ENCODE peak calls at places on chromosomes 6 and 20, in ten cellular contexts. R is CD8-positive, alpha-beta memory T cell; P is IMR-90; G is tibial artery; Y is T1000; T is NCI-H226; Q is HEK293T; W is endodermal cell; U is mammary epithelial cell; D is GOT3. O is an unnamed sample.

GRCh38 chr6:80464901-80465300 is 358.4 kb downstream of the BCKDHB start:
- DNase-seq in W (peak), P (no peak), U (no peak), Y (no peak), D (no peak), T (no peak), Q (no peak), R (no peak), G (no peak), O (no peak)

GRCh38 chr6:143039548-143039947 is 21.1 kb upstream of the AIG1 start:
- DNase-seq in D (no peak), G (no peak), R (no peak), U (no peak), Y (no peak), P (no peak), Q (no peak), T (no peak), W (no peak), O (no peak)

GRCh38 chr20:53829086-53829703 is 235.6 kb upstream of the ZNF217 start:
- DNase-seq in G (peak), R (no peak), U (peak), Y (peak), Q (no peak), P (peak), T (peak), D (no peak), W (no peak), O (no peak)

GRCh38 chr6:113591896-113592827 is 265.0 kb upstream of the MARCKS start:
- DNase-seq in T (peak), P (peak), Y (no peak), D (no peak), U (no peak), R (no peak), Q (peak), G (no peak), W (peak), O (no peak)

GRCh38 chr20:25254986-25255680 is 7.2 kb downstream of the PYGB start:
- DNase-seq in U (peak), W (peak), P (no peak), R (no peak), D (no peak), T (no peak), Y (no peak), G (peak), Q (no peak), O (peak)

GRCh38 chr6:24740861-24741260 is 21.9 kb upstream of the C6orf62 start:
- DNase-seq in G (no peak), W (no peak), Q (no peak), R (no peak), P (peak), T (no peak), D (no peak), U (no peak), Y (no peak), O (no peak)

GRCh38 chr20:14288341-14289330 is 48.8 kb downstream of the FLRT3 start:
- DNase-seq in W (no peak), G (no peak), R (no peak), U (peak), Q (no peak), Y (peak), P (peak), D (no peak), T (peak), O (no peak)

GRCh38 chr6:140988780-140989179 is 1143.9 kb upstream of the GJE1 start:
- DNase-seq in D (no peak), T (no peak), Q (no peak), P (no peak), W (no peak), G (no peak), U (no peak), R (no peak), Y (no peak), O (no peak)

GRCh38 chr20:48789185-48789668 is 38.6 kb downstream of the PREX1 start:
- DNase-seq in R (no peak), W (no peak), G (no peak), T (no peak), Q (no peak), D (no peak), P (no peak), U (no peak), Y (no peak), O (no peak)

GRCh38 chr20:53708129-53708968 is 114.7 kb upstream of the ZNF217 start:
- DNase-seq in P (peak), W (no peak), R (peak), Y (peak), G (no peak), U (peak), D (no peak), T (no peak), Q (no peak), O (no peak)

GRCh38 chr20:48697845-48698491 is 129.8 kb downstream of the PREX1 start:
- DNase-seq in U (peak), Q (peak), G (peak), T (peak), D (no peak), R (no peak), Y (peak), P (peak), W (no peak), O (no peak)

GRCh38 chr6:162108041-162108440 is 619.5 kb downstream of the PRKN start:
- DNase-seq in D (no peak), Q (no peak), U (no peak), Y (no peak), W (no peak), P (no peak), G (no peak), R (no peak), T (no peak), O (no peak)

GRCh38 chr20:58125726-58126125 is 102.7 kb downstream of the ANKRD60 start:
- DNase-seq in W (no peak), P (no peak), R (no peak), G (no peak), Q (no peak), D (no peak), Y (no peak), U (no peak), T (no peak), O (no peak)

GRCh38 chr6:132300323-132300949 is 100.8 kb downstream of the MOXD1 start:
- DNase-seq in Q (peak), D (no peak), W (peak), R (no peak), P (peak), T (no peak), G (no peak), U (peak), Y (no peak), O (no peak)

GRCh38 chr6:56655996-56656395 is 13.3 kb upstream of the DST start:
- DNase-seq in Y (no peak), P (no peak), T (no peak), U (no peak), Q (no peak), D (no peak), G (no peak), R (no peak), W (no peak), O (no peak)

GRCh38 chr20:56592817-56593216 is 36.3 kb upstream of the TFAP2C start:
- DNase-seq in U (no peak), G (no peak), P (no peak), Q (no peak), W (no peak), T (no peak), R (no peak), D (no peak), Y (no peak), O (no peak)

GRCh38 chr6:56958481-56958880 is 3.6 kb downstream of the BEND6 start:
- DNase-seq in G (no peak), Q (no peak), W (no peak), R (no peak), D (no peak), T (peak), P (peak), U (no peak), Y (no peak), O (no peak)

GRCh38 chr20:3743251-3743650 is 10.8 kb downstream of the HSPA12B start:
- DNase-seq in T (no peak), W (no peak), D (no peak), U (no peak), Q (no peak), R (no peak), P (no peak), G (no peak), Y (no peak), O (no peak)

GRCh38 chr20:5504061-5504739 is 187.4 kb upstream of the PROKR2 start:
- DNase-seq in W (peak), P (no peak), U (no peak), R (no peak), Q (no peak), G (peak), T (no peak), Y (no peak), D (no peak), O (peak)

GRCh38 chr6:124870611-124871201 is 91.5 kb upstream of the RNF217 start:
- DNase-seq in R (no peak), Y (no peak), D (no peak), W (no peak), P (peak), G (no peak), U (peak), Q (peak), T (no peak), O (no peak)

GRCh38 chr6:31734703-31735500 is 1.4 kb downstream of the CLIC1 start:
- DNase-seq in R (peak), T (peak), U (peak), G (peak), W (peak), D (no peak), P (peak), Q (no peak), Y (peak), O (no peak)

GRCh38 chr6:43274916-43275597 is 23.0 kb upstream of the SLC22A7 start:
- DNase-seq in W (no peak), T (no peak), U (no peak), Q (no peak), Y (no peak), P (no peak), D (no peak), G (no peak), R (peak), O (no peak)

GRCh38 chr20:51159303-51159702 is 136.4 kb upstream of the KCNG1 start:
- DNase-seq in T (no peak), D (no peak), Y (no peak), R (no peak), W (no peak), P (no peak), U (no peak), G (no peak), Q (no peak), O (no peak)

GRCh38 chr20:23008673-23009072 is 26.4 kb upstream of the SSTR4 start:
- DNase-seq in W (no peak), R (no peak), G (no peak), D (no peak), Y (no peak), U (no peak), P (no peak), T (no peak), Q (no peak), O (no peak)